ENCODE peak calls at places on chromosomes 5 and 9, in five cellular contexts. O is DND-41, T is breast epithelium, H is GM23338, S is sigmoid colon. M is an unnamed sample. For H3K27me3, the result is how much of the 10 kb centered on the place peaks cover.

GRCh38 chr5:133675376-133676154 is 63.2 kb upstream of the FSTL4 start:
- DNase-seq in O (no peak), T (no peak), H (peak), S (peak), M (no peak)

GRCh38 chr9:131839281-131840084 is 99.6 kb upstream of the RAPGEF1 start:
- DNase-seq in O (no peak), T (no peak), H (no peak), S (no peak), M (peak)

GRCh38 chr5:132506094-132506692 is 15.6 kb upstream of the IRF1 start:
- DNase-seq in O (no peak), T (no peak), H (peak), S (no peak), M (no peak)

GRCh38 chr5:125461641-125462072 is 715.2 kb upstream of the ZNF608 start:
- DNase-seq in O (no peak), T (no peak), H (no peak), S (no peak), M (no peak)

GRCh38 chr5:76473676-76474075 is 70.6 kb downstream of the IQGAP2 start:
- DNase-seq in O (peak), T (no peak), H (no peak), S (no peak), M (peak)

GRCh38 chr9:83630938-83631457 is 8.1 kb downstream of the IDNK start:
- DNase-seq in O (no peak), T (no peak), H (peak), S (no peak), M (no peak)

GRCh38 chr9:107894572-107895261 is 405.1 kb upstream of the KLF4 start:
- DNase-seq in O (no peak), T (no peak), H (peak), S (peak), M (no peak)

GRCh38 chr5:6279607-6280006 is 98.7 kb downstream of the MED10 start:
- DNase-seq in O (no peak), T (no peak), H (no peak), S (no peak), M (no peak)

GRCh38 chr5:151680944-151681427 is 5.7 kb downstream of the SPARC start:
- DNase-seq in O (no peak), T (no peak), H (no peak), S (peak), M (no peak)

GRCh38 chr5:83991566-83992224 is 271.0 kb upstream of the HAPLN1 start:
- DNase-seq in O (no peak), T (no peak), H (no peak), S (no peak), M (no peak)

GRCh38 chr9:131875828-131876485 is 136.1 kb upstream of the RAPGEF1 start:
- DNase-seq in O (no peak), T (no peak), H (no peak), S (no peak), M (no peak)

GRCh38 chr5:36392818-36393217 is 91.1 kb upstream of the RANBP3L start:
- DNase-seq in O (no peak), T (no peak), H (no peak), S (no peak), M (no peak)

GRCh38 chr5:74851684-74852353 is 14.4 kb downstream of the FAM169A start:
- DNase-seq in O (no peak), T (no peak), H (no peak), S (no peak), M (no peak)

GRCh38 chr5:76245571-76245970 is 157.5 kb upstream of the IQGAP2 start:
- DNase-seq in O (no peak), T (no peak), H (no peak), S (no peak), M (no peak)

GRCh38 chr5:67350600-67351315 is 154.2 kb upstream of the CD180 start:
- DNase-seq in O (peak), T (no peak), H (no peak), S (peak), M (no peak)

GRCh38 chr9:137030528-137030927 is 1.4 kb downstream of the FUT7 start:
- DNase-seq in O (no peak), T (no peak), H (no peak), S (no peak), M (no peak)

GRCh38 chr5:79851694-79852006 is 139.4 kb downstream of the MTX3 start:
- DNase-seq in O (no peak), T (no peak), H (no peak), S (no peak), M (no peak)

GRCh38 chr5:33981408-33982171 is 2.9 kb downstream of the SLC45A2 start:
- DNase-seq in O (no peak), T (no peak), H (peak), S (no peak), M (no peak)

GRCh38 chr9:72037571-72037970 is 22.8 kb downstream of the C9orf57 start:
- DNase-seq in O (no peak), T (no peak), H (no peak), S (no peak), M (no peak)

GRCh38 chr5:44839018-44839681 is 30.4 kb downstream of the MRPS30 start:
- DNase-seq in O (no peak), T (no peak), H (no peak), S (no peak), M (no peak)

GRCh38 chr9:18795947-18796705 is 236.9 kb downstream of the SAXO1 start:
- DNase-seq in O (no peak), T (no peak), H (no peak), S (no peak), M (no peak)

GRCh38 chr5:87081511-87082372 is 185.9 kb upstream of the RASA1 start:
- DNase-seq in O (peak), T (no peak), H (no peak), S (no peak), M (no peak)

GRCh38 chr9:109463924-109464625 is 34.0 kb downstream of the PTPN3 start:
- DNase-seq in O (peak), T (no peak), H (no peak), S (no peak), M (no peak)

GRCh38 chr5:35672995-35673394 is 55.3 kb downstream of the SPEF2 start:
- DNase-seq in O (peak), T (no peak), H (peak), S (no peak), M (peak)

GRCh38 chr5:52579391-52579790 is 208.3 kb upstream of the ITGA1 start:
- DNase-seq in O (no peak), T (no peak), H (no peak), S (no peak), M (no peak)

GRCh38 chr5:111197523-111197922 is 26.7 kb upstream of the CAMK4 start:
- DNase-seq in O (no peak), T (no peak), H (peak), S (no peak), M (no peak)

GRCh38 chr5:1890296-1890695 is 7.6 kb upstream of the IRX4 start:
- DNase-seq in O (no peak), T (no peak), H (no peak), S (no peak), M (no peak)

GRCh38 chr5:1892685-1893445 is 10.1 kb upstream of the IRX4 start:
- DNase-seq in O (no peak), T (no peak), H (no peak), S (no peak), M (no peak)

GRCh38 chr5:1891391-1891790 is 8.7 kb upstream of the IRX4 start:
- DNase-seq in O (no peak), T (no peak), H (no peak), S (no peak), M (no peak)

GRCh38 chr5:1893754-1894153 is 11.0 kb upstream of the IRX4 start:
- DNase-seq in O (no peak), T (no peak), H (no peak), S (no peak), M (no peak)

DNA sequence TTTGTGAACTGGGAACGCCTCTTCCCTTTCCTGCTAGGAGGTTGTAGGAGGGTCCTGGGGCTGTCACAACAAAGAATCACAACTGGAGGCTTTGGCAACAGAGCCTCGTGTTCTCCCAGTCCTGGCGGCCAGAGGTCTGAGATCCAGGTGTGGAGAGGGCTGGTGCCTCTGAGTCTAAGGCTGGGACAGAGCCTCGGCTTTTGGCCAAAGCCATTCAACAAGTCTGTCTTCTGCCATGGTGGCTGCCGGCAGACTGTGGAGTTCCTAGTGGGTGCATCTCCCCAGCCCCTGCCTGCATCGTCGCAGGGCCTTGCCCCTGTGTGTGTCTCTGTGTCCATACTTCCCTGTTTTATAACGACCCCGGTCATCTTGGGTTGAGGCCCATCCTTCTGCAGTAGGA is 9.5 kb upstream of the IRX4 start:
- DNase-seq in O (no peak), T (no peak), H (no peak), S (no peak), M (no peak)
- H3K27me3 ChIP-seq in O (under half), T (under half), H (under half), S (under half), M (under half)

DNA sequence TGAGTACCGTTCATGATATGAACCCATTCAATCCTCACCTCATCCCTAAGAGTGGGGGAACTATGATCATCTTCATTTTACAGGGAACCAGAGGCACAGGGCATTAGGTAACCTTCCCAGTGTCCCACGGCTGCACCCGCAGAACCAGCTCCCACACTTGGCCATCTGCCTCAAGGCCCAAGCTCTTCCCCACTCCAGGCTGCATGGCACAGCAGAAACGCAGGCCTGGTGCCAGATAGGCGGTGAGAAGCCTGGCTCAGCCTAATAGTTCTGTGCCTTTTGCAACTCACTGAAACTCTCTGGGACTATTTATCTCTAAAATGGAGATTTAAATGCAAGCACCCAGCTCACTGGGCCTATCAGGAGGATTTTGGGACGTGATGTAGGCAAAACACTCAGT is 90.8 kb upstream of the ZNF618 start:
- DNase-seq in O (no peak), T (no peak), H (no peak), S (no peak), M (no peak)
- H3K27me3 ChIP-seq in O (under half), T (under half), H (under half), S (under half), M (under half)

DNA sequence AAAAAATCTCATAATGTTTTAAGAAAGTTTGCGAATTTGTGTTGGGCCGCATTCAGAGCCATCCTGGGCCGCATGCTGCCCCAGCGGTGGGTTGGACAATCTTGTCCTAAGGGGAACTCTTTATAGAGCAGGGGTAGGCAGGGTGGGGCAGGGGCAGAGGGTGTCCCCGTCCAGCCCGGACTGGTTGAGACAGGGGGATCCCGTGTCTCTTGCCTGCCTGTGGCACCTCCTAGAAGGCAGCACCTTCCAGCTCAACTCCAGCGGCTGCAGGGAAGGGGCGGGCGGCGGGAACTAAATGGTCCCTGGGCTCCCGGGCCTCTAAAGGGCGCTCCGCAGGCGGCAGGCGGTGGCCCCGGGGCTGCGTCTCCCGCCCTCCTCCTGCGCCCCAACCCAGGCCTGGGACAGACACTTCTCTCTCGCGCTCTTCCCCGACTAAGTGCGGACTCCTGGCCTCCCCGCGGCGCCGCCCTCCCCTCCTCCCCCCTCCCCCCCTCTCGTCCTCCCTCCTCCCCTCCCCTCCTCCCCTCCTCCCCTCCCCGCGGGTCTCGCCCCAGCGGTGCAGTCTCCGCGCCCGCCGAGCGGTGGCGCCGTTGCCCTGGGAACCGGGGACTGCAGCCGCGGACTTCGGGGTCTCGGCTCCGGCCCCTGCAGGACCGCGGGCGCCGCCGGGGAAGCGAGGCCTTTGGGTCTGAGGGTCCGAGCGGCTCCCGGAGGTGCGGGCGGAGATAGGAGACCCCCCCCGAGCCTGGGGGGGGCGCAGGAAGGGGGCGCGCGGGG is 132.6 kb downstream of the MRPL36 start:
- DNase-seq in O (no peak), T (no peak), H (peak), S (no peak), M (peak)
- H3K27me3 ChIP-seq in O (under half), T (under half), H (under half), S (under half), M (half or more)

GRCh38 chr5:135707302-135707701 is 127.2 kb upstream of the SLC25A48 start:
- DNase-seq in O (no peak), T (no peak), H (no peak), S (no peak), M (no peak)
- H3K27me3 ChIP-seq in O (under half), T (under half), H (under half), S (under half), M (under half)

GRCh38 chr9:35615981-35616680 is 2.1 kb downstream of the CD72 start:
- DNase-seq in O (peak), T (no peak), H (peak), S (no peak), M (no peak)
- H3K27me3 ChIP-seq in O (under half), T (under half), H (under half), S (under half), M (under half)

GRCh38 chr5:141040763-141041426 is 10.3 kb upstream of the PCDHB1 start:
- DNase-seq in O (peak), T (peak), H (peak), S (peak), M (peak)

GRCh38 chr5:141039061-141039460 is 12.1 kb upstream of the PCDHB1 start:
- DNase-seq in O (no peak), T (no peak), H (no peak), S (no peak), M (no peak)

GRCh38 chr5:141040093-141040762 is 10.9 kb upstream of the PCDHB1 start:
- DNase-seq in O (no peak), T (no peak), H (peak), S (no peak), M (no peak)

GRCh38 chr5:141041427-141041785 is 9.8 kb upstream of the PCDHB1 start:
- DNase-seq in O (no peak), T (no peak), H (no peak), S (no peak), M (no peak)

DNA sequence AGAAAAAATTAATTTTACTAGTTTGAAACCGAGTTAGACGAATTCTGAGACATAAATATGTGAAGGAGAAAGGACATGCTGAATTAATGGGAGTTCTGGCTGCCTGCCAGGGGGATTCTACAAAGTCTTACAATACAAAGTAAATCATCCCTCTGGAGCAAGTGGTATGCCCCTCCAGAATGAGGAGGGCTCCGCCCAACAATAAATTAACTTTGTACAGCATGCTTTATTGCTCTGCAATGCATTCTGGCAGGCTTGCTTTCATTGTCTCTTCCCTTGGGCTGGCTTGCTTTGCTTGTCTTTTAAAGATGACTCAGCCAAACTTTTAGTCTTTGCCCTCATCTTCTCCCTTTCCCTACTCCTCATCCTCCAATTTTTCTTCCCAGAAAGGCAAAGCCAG is 11.7 kb upstream of the PCDHB1 start:
- DNase-seq in O (no peak), T (no peak), H (peak), S (no peak), M (no peak)
- H3K27me3 ChIP-seq in O (under half), T (under half), H (under half), S (under half), M (under half)

DNA sequence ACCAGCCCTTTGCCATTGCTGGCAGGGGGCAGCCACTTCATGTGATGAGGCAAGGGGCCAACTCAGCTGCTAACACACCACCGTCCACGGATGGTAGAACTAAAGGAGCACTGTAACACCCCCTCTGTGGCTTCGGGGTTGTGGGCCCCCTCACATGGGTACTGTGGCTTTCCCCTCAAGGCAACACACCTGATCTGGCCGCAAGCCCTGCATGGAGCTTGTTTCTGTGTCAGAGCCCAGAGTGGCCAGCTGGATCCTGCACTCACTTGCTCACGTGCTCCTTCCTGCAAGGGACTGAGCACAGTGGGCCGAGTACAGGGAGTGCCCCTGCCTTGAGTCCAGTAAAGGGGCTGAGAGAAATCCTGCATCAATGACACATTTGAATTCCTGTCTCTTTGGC is 507.4 kb upstream of the SMC2 start:
- DNase-seq in O (no peak), T (no peak), H (no peak), S (peak), M (no peak)
- H3K27me3 ChIP-seq in O (under half), T (under half), H (under half), S (under half), M (under half)

DNA sequence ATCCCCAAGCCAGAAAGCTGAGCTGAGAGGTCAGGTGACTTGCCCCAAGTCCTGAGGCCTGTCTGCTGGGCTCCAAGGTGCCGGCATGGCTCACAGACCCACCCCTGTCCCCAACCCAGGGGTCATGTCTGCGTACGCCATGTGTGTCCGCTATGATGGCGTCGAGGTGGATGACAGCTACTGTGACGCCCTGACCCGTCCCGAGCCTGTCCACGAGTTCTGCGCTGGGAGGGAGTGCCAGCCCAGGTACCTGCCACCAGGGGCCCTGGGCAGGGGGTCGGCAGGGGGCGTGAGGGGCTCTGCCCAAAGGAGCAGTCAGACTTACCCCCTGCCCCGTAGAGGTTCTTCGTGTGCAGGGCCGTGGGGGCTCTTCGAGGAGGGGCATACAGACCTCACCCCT is 32.3 kb downstream of the ADAMTSL2 start:
- DNase-seq in O (no peak), T (no peak), H (no peak), S (no peak), M (no peak)
- H3K27me3 ChIP-seq in O (under half), T (under half), H (under half), S (under half), M (under half)

GRCh38 chr5:2130361-2130760 is 247.6 kb upstream of the IRX4 start:
- DNase-seq in O (no peak), T (no peak), H (no peak), S (no peak), M (no peak)

GRCh38 chr5:2131196-2131595 is 248.5 kb upstream of the IRX4 start:
- DNase-seq in O (no peak), T (no peak), H (no peak), S (no peak), M (no peak)

GRCh38 chr5:2131826-2132496 is 249.2 kb upstream of the IRX4 start:
- DNase-seq in O (no peak), T (no peak), H (no peak), S (no peak), M (no peak)

GRCh38 chr5:2128696-2129340 is 246.1 kb upstream of the IRX4 start:
- DNase-seq in O (no peak), T (no peak), H (no peak), S (no peak), M (no peak)

DNA sequence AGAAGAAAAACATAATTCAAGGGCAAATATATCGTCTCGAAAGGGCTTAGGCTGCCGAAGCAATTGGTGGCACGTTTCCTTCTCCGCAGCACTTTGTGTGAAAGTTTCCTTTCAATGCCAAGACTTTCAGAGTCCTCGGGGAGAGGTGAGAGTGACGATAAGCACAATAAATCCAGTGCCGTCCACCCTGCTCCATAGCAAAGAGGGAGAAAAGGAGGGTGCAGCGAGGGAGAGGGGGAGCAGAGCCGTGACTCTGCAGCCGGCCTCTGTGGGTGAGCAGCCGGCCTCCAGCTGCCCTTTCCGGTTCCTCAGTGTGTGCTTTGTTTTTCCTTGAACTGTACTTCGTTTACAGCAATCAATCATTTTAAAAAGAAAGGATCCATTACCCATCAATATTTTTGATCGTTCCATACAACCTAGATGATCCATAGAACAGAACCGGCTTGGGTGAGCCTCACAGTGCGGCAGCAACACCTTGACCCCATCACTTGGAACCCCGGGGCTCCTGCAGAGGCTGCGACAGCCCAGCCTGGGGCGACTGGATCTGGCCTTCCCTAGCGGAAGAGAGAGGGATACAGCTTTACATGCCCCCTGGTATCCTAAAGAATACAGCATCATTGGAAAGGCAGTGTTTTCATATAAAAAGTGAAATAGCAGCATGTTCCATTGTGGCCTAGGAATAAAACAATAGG is 247.0 kb upstream of the IRX4 start:
- DNase-seq in O (no peak), T (no peak), H (no peak), S (no peak), M (no peak)
- H3K27me3 ChIP-seq in O (under half), T (under half), H (under half), S (under half), M (under half)